ENCODE peak calls at places on chromosome 1, in five cellular contexts. One of them, this sample, is unnamed.

GRCh38 chr1:167635233-167635648 is 5.2 kb downstream of the RCSD1 start:
- DNase-seq in body of pancreas: no peak
- DNase-seq in stomach: no peak
- DNase-seq in dorsolateral prefrontal cortex: peak; percentile 57
- DNase-seq in glutamatergic neuron: peak; percentile 27
- DNase-seq in this sample: no peak

GRCh38 chr1:80392529-80392928 is 1386.0 kb upstream of the ADGRL4 start:
- DNase-seq in body of pancreas: no peak
- DNase-seq in stomach: no peak
- DNase-seq in dorsolateral prefrontal cortex: no peak
- DNase-seq in glutamatergic neuron: no peak
- DNase-seq in this sample: peak; percentile 96

GRCh38 chr1:100364731-100365130 is 12.4 kb downstream of the CDC14A start:
- DNase-seq in dorsolateral prefrontal cortex: no peak
- DNase-seq in stomach: no peak
- DNase-seq in body of pancreas: no peak
- DNase-seq in glutamatergic neuron: no peak
- DNase-seq in this sample: no peak

GRCh38 chr1:51170342-51170741 is 65.7 kb upstream of the RNF11 start:
- DNase-seq in dorsolateral prefrontal cortex: no peak
- DNase-seq in glutamatergic neuron: no peak
- DNase-seq in body of pancreas: no peak
- DNase-seq in stomach: no peak
- DNase-seq in this sample: peak; percentile 10

GRCh38 chr1:224392411-224393249 is 36.0 kb downstream of the CNIH4 start:
- DNase-seq in dorsolateral prefrontal cortex: no peak
- DNase-seq in body of pancreas: no peak
- DNase-seq in glutamatergic neuron: no peak
- DNase-seq in stomach: no peak
- DNase-seq in this sample: no peak

GRCh38 chr1:65979145-65979544 is 186.4 kb downstream of the PDE4B start:
- DNase-seq in stomach: no peak
- DNase-seq in glutamatergic neuron: peak; percentile 20
- DNase-seq in body of pancreas: peak; percentile 13
- DNase-seq in dorsolateral prefrontal cortex: peak; percentile 60
- DNase-seq in this sample: no peak

GRCh38 chr1:116167625-116168276 is 56.6 kb downstream of the MAB21L3 start:
- DNase-seq in stomach: peak; percentile 27
- DNase-seq in dorsolateral prefrontal cortex: no peak
- DNase-seq in glutamatergic neuron: peak; percentile 34
- DNase-seq in body of pancreas: no peak
- DNase-seq in this sample: no peak

GRCh38 chr1:214377886-214378285 is 96.9 kb downstream of the SMYD2 start:
- DNase-seq in dorsolateral prefrontal cortex: no peak
- DNase-seq in stomach: no peak
- DNase-seq in glutamatergic neuron: no peak
- DNase-seq in body of pancreas: no peak
- DNase-seq in this sample: no peak

GRCh38 chr1:10965621-10966226 is 46.7 kb upstream of the TARDBP start:
- DNase-seq in glutamatergic neuron: no peak
- DNase-seq in dorsolateral prefrontal cortex: no peak
- DNase-seq in stomach: peak; percentile 50
- DNase-seq in body of pancreas: peak; percentile 52
- DNase-seq in this sample: no peak

GRCh38 chr1:116880952-116881351 is 28.8 kb upstream of the PTGFRN start:
- DNase-seq in dorsolateral prefrontal cortex: no peak
- DNase-seq in glutamatergic neuron: no peak
- DNase-seq in body of pancreas: peak; percentile 50
- DNase-seq in stomach: no peak
- DNase-seq in this sample: no peak

GRCh38 chr1:151693057-151693651 is 23.4 kb downstream of the CELF3 start:
- DNase-seq in stomach: no peak
- DNase-seq in dorsolateral prefrontal cortex: no peak
- DNase-seq in body of pancreas: no peak
- DNase-seq in glutamatergic neuron: no peak
- DNase-seq in this sample: no peak

GRCh38 chr1:184928394-184928793 is 45.9 kb downstream of the NIBAN1 start:
- DNase-seq in body of pancreas: no peak
- DNase-seq in dorsolateral prefrontal cortex: no peak
- DNase-seq in stomach: no peak
- DNase-seq in glutamatergic neuron: no peak
- DNase-seq in this sample: no peak

GRCh38 chr1:230534224-230534623 is 108.1 kb upstream of the COG2 start:
- DNase-seq in stomach: no peak
- DNase-seq in glutamatergic neuron: no peak
- DNase-seq in dorsolateral prefrontal cortex: no peak
- DNase-seq in body of pancreas: no peak
- DNase-seq in this sample: no peak

GRCh38 chr1:10513199-10513598 is 38.4 kb downstream of the PEX14 start:
- DNase-seq in dorsolateral prefrontal cortex: no peak
- DNase-seq in stomach: no peak
- DNase-seq in glutamatergic neuron: no peak
- DNase-seq in body of pancreas: no peak
- DNase-seq in this sample: no peak

GRCh38 chr1:240099329-240099728 is 7.6 kb downstream of the FMN2 start:
- DNase-seq in dorsolateral prefrontal cortex: no peak
- DNase-seq in body of pancreas: no peak
- DNase-seq in glutamatergic neuron: no peak
- DNase-seq in stomach: no peak
- DNase-seq in this sample: no peak

This sample was measured in LNCaP clone FGC.